ENCODE peak calls at places on chromosomes 6 and 20, in four cellular contexts. H, W, K and P are unnamed samples.

GRCh38 chr6:125248136-125248535 is 53.6 kb downstream of the HDDC2 start:
- DNase-seq in H (no peak), W (no peak), K (no peak), P (no peak)

GRCh38 chr6:130132286-130132701 is 90.5 kb downstream of the SAMD3 start:
- DNase-seq in H (no peak), W (no peak), K (no peak), P (no peak)

GRCh38 chr20:1085515-1086272 is 32.7 kb upstream of the PSMF1 start:
- DNase-seq in H (no peak), W (no peak), K (no peak), P (no peak)

GRCh38 chr6:85747654-85748053 is 105.0 kb upstream of the SYNCRIP start:
- DNase-seq in H (no peak), W (no peak), K (peak; percentile 88), P (no peak)

GRCh38 chr6:168403370-168404005 is 37.5 kb upstream of the SMOC2 start:
- DNase-seq in H (no peak), W (peak; percentile 6), K (no peak), P (no peak)

GRCh38 chr6:30463651-30464618 is 25.4 kb upstream of the HLA-E start:
- DNase-seq in H (peak; percentile 42), W (peak; percentile 70), K (peak; percentile 72), P (no peak)

GRCh38 chr6:34230653-34231351 is 5.9 kb upstream of the HMGA1 start:
- DNase-seq in H (no peak), W (no peak), K (no peak), P (no peak)

GRCh38 chr6:110357696-110358535 is at the start of gene METTL24:
- DNase-seq in H (peak; percentile 20), W (no peak), K (no peak), P (no peak)

GRCh38 chr6:3733321-3733925 is 18.1 kb downstream of the PXDC1 start:
- DNase-seq in H (no peak), W (no peak), K (no peak), P (no peak)

GRCh38 chr20:48397689-48398005 is 430.2 kb downstream of the PREX1 start:
- DNase-seq in H (no peak), W (no peak), K (no peak), P (no peak)

GRCh38 chr6:42266542-42266941 is 48.9 kb upstream of the MRPS10 start:
- DNase-seq in H (no peak), W (no peak), K (no peak), P (no peak)

GRCh38 chr6:52180787-52181558 is 5.2 kb upstream of the IL17A start:
- DNase-seq in H (no peak), W (no peak), K (no peak), P (no peak)

GRCh38 chr20:47304287-47304686 is 52.2 kb downstream of the ZMYND8 start:
- DNase-seq in H (no peak), W (no peak), K (peak; percentile 59), P (no peak)

GRCh38 chr6:37569999-37570776 is 70.5 kb upstream of the CCDC167 start:
- DNase-seq in H (no peak), W (no peak), K (no peak), P (no peak)

GRCh38 chr6:113591896-113592827 is 265.0 kb upstream of the MARCKS start:
- DNase-seq in H (no peak), W (no peak), K (no peak), P (peak; percentile 16)

GRCh38 chr20:48971956-48972355 is 50.4 kb downstream of the ARFGEF2 start:
- DNase-seq in H (no peak), W (no peak), K (no peak), P (no peak)

GRCh38 chr6:164020142-164020541 is 605.6 kb downstream of the QKI start:
- DNase-seq in H (no peak), W (no peak), K (no peak), P (no peak)

GRCh38 chr6:155645328-155645727 is 189.7 kb upstream of the NOX3 start:
- DNase-seq in H (no peak), W (no peak), K (peak; percentile 58), P (peak; percentile 44)

GRCh38 chr6:25006565-25007001 is 70.8 kb upstream of the RIPOR2 start:
- DNase-seq in H (no peak), W (peak; percentile 94), K (peak; percentile 46), P (no peak)

GRCh38 chr6:90333928-90334327 is 37.3 kb upstream of the BACH2 start:
- DNase-seq in H (no peak), W (no peak), K (no peak), P (no peak)

GRCh38 chr6:15551798-15552197 is 111.0 kb downstream of the DTNBP1 start:
- DNase-seq in H (no peak), W (peak; percentile 26), K (no peak), P (peak; percentile 60)

GRCh38 chr6:80165143-80165542 is 58.7 kb downstream of the BCKDHB start:
- DNase-seq in H (no peak), W (no peak), K (no peak), P (no peak)

GRCh38 chr20:56628015-56628872 is 862 bp upstream of the TFAP2C start:
- DNase-seq in H (peak; percentile 12), W (peak; percentile 28), K (peak; percentile 45), P (no peak)

GRCh38 chr20:6866741-6867140 is 99.3 kb downstream of the BMP2 start:
- DNase-seq in H (no peak), W (no peak), K (no peak), P (no peak)

GRCh38 chr6:41164551-41164950 is 1.6 kb upstream of the TREM2 start:
- DNase-seq in H (no peak), W (no peak), K (no peak), P (no peak)

GRCh38 chr6:106508836-106509235 is 120.5 kb downstream of the RTN4IP1 start:
- DNase-seq in H (no peak), W (no peak), K (no peak), P (no peak)
- TF ChIP-seq CTCF in H (no peak), W (no peak), K (no peak), P (no peak)

GRCh38 chr6:63683071-63683603 is 47.5 kb downstream of the PHF3 start:
- DNase-seq in H (no peak), W (no peak), K (no peak), P (no peak)
- H3K4me3 ChIP-seq in H (no peak overlapping the region), W (no peak overlapping the region), K (no peak overlapping the region), P (no peak overlapping the region)

GRCh38 chr20:52785678-52786077 is 186.5 kb upstream of the TSHZ2 start:
- DNase-seq in H (no peak), W (no peak), K (no peak), P (no peak)

GRCh38 chr20:52789716-52790115 is 182.4 kb upstream of the TSHZ2 start:
- DNase-seq in H (no peak), W (no peak), K (no peak), P (no peak)

GRCh38 chr20:52779125-52779524 is 193.0 kb upstream of the TSHZ2 start:
- DNase-seq in H (no peak), W (no peak), K (no peak), P (no peak)

GRCh38 chr20:52783769-52784168 is 188.4 kb upstream of the TSHZ2 start:
- DNase-seq in H (no peak), W (no peak), K (no peak), P (no peak)
- TF ChIP-seq CTCF in H (no peak), W (no peak), K (peak; percentile 53), P (peak; percentile 38)

GRCh38 chr6:27592481-27593199 is 119.7 kb upstream of the ZNF184 start:
- DNase-seq in H (no peak), W (no peak), K (peak; percentile 76), P (no peak)

GRCh38 chr6:27591660-27592059 is 118.8 kb upstream of the ZNF184 start:
- DNase-seq in H (no peak), W (no peak), K (peak; percentile 60), P (no peak)

GRCh38 chr6:27593861-27594260 is 121.0 kb upstream of the ZNF184 start:
- DNase-seq in H (no peak), W (no peak), K (no peak), P (no peak)

GRCh38 chr6:27593200-27593818 is 120.4 kb upstream of the ZNF184 start:
- DNase-seq in H (no peak), W (no peak), K (no peak), P (no peak)

GRCh38 chr6:27592107-27592480 is 119.2 kb upstream of the ZNF184 start:
- DNase-seq in H (no peak), W (no peak), K (no peak), P (no peak)
- H3K4me3 ChIP-seq in H (no peak overlapping the region), W (no peak overlapping the region), K (peak overlapping the region; percentile 34), P (peak overlapping the region; percentile 49)

DNA sequence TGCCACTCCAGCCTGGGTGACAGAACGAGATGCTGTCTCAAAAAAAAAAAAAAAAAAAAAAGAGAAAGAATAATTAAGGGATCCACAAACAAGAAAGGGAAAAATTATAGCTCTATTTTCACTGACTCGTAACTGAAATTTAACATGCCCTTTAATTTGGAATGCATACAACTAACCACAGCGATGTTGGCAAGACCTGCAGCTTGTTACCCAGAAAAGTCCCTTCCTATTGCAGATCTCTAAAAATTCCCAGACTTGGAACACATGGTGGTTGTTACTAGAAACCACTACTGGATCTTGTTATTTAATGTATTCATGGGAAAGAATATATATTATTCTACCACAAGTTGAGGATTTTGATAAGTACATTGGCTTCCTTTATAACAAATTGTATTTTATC is 27.8 kb upstream of the SMIM28 start:
- DNase-seq in H (no peak), W (no peak), K (no peak), P (no peak)
- TF ChIP-seq CTCF in H (no peak), W (no peak), K (no peak), P (no peak)